ENCODE peak calls at places on chromosomes 12 and 14, in four cellular contexts. One of them, this sample, is unnamed.
A peak's percentile ranks its signal among the peaks of the same experiment; 100 is the strongest.

GRCh38 chr12:11717533-11717961 is 68.1 kb downstream of the ETV6 start:
- DNase-seq in H1: no peak
- DNase-seq in K562: no peak
- DNase-seq in GM12878: peak; percentile 75
- DNase-seq in this sample: peak; percentile 65

GRCh38 chr12:128938886-128939285 is 85.6 kb downstream of the GLT1D1 start:
- DNase-seq in K562: no peak
- DNase-seq in GM12878: no peak
- DNase-seq in H1: no peak
- DNase-seq in this sample: peak; percentile 10

GRCh38 chr14:53389207-53389606 is 236.1 kb upstream of the DDHD1 start:
- DNase-seq in GM12878: no peak
- DNase-seq in K562: no peak
- DNase-seq in H1: no peak
- DNase-seq in this sample: no peak

GRCh38 chr14:62914025-62914424 is 131.2 kb downstream of the KCNH5 start:
- DNase-seq in H1: no peak
- DNase-seq in K562: no peak
- DNase-seq in GM12878: no peak
- DNase-seq in this sample: no peak

GRCh38 chr12:27779837-27780611 is at the start of the genes KLHL42 and MANSC4:
- DNase-seq in H1: no peak
- DNase-seq in K562: peak; percentile 71
- DNase-seq in GM12878: no peak
- DNase-seq in this sample: peak; percentile 30

GRCh38 chr12:110863161-110863560 is 16.4 kb downstream of the CCDC63 start:
- DNase-seq in K562: no peak
- DNase-seq in GM12878: no peak
- DNase-seq in H1: no peak
- DNase-seq in this sample: no peak

GRCh38 chr14:86675059-86675458 is 1145.1 kb downstream of the FLRT2 start:
- DNase-seq in K562: no peak
- DNase-seq in GM12878: no peak
- DNase-seq in H1: no peak
- DNase-seq in this sample: no peak

GRCh38 chr12:48980953-48981756 is 3.0 kb downstream of the WNT1 start:
- DNase-seq in GM12878: no peak
- DNase-seq in K562: no peak
- DNase-seq in H1: no peak
- DNase-seq in this sample: no peak

GRCh38 chr14:67562025-67562775 is 29.1 kb downstream of the PLEKHH1 start:
- DNase-seq in H1: no peak
- DNase-seq in GM12878: no peak
- DNase-seq in K562: no peak
- DNase-seq in this sample: no peak

GRCh38 chr12:90729741-90730140 is 225.2 kb downstream of the CCER1 start:
- DNase-seq in K562: no peak
- DNase-seq in H1: no peak
- DNase-seq in GM12878: no peak
- DNase-seq in this sample: no peak

GRCh38 chr12:53220857-53221202 is 11.2 kb downstream of the RARG start:
- DNase-seq in H1: no peak
- DNase-seq in K562: peak; percentile 96
- DNase-seq in GM12878: peak; percentile 69
- DNase-seq in this sample: peak; percentile 81

DNA sequence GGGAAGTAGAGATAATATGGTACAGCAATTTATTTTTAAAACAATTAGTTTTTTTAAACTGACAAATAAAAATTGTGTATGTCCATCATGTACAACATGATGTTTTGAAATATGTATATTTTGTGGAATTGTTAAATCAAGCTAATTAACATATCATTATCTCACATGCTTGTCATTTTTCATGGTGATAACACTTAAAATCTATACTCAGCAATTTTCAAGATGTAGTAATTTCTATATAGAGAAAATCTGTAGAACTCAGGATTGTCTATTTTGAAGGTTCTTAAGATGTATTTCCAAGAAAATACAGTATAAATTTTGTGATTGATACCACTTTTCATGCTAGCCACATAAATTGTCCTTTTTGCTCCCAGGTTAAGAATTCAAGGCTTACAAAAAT is 247.1 kb downstream of the FBXL14 start:
- DNase-seq in K562: no peak
- DNase-seq in H1: no peak
- DNase-seq in GM12878: no peak
- DNase-seq in this sample: no peak
- TF ChIP-seq BRCA1 in K562: no peak
- TF ChIP-seq BRCA1 in H1: no peak
- TF ChIP-seq BRCA1 in GM12878: no peak
- TF ChIP-seq BRCA1 in this sample: no peak

GRCh38 chr12:119992129-119992705 is 3.2 kb downstream of the BICDL1 start:
- DNase-seq in K562: no peak
- DNase-seq in GM12878: no peak
- DNase-seq in H1: no peak
- DNase-seq in this sample: no peak

GRCh38 chr12:119988788-119989618 is at the start of gene BICDL1:
- DNase-seq in K562: peak; percentile 96
- DNase-seq in H1: peak; percentile 93
- DNase-seq in GM12878: peak; percentile 69
- DNase-seq in this sample: peak; percentile 67

GRCh38 chr12:119990382-119990874 is 1.4 kb downstream of the BICDL1 start:
- DNase-seq in K562: no peak
- DNase-seq in H1: no peak
- DNase-seq in GM12878: no peak
- DNase-seq in this sample: no peak

GRCh38 chr12:119989619-119990381 is 764 bp downstream of the BICDL1 start:
- DNase-seq in K562: peak; percentile 83
- DNase-seq in GM12878: no peak
- DNase-seq in H1: peak; percentile 9
- DNase-seq in this sample: peak; percentile 41

DNA sequence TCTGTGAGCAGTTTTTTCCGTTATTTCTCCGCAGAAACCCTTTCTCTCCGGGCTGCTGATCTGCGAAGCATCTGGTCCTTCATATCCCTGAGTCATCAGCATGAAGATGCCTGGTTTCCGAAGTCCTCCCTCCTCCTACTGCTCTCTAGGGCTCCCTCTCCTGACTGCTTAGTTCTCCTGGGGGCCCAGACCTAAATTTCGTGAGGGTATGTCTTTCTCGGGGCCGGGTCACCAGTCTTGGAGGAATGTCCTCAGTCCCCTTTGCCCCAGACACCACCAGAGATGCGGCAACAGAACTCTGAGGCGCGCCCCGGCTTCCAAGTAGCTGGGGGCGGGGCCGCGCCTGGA is 622 bp upstream of the BICDL1 start:
- DNase-seq in GM12878: no peak
- DNase-seq in K562: no peak
- DNase-seq in H1: no peak
- DNase-seq in this sample: no peak
- TF ChIP-seq BRCA1 in GM12878: no peak
- TF ChIP-seq BRCA1 in K562: no peak
- TF ChIP-seq BRCA1 in H1: no peak
- TF ChIP-seq BRCA1 in this sample: no peak

GRCh38 chr14:55053500-55053899 is 2.1 kb downstream of the MAPK1IP1L start:
- DNase-seq in GM12878: no peak
- DNase-seq in H1: no peak
- DNase-seq in K562: no peak
- DNase-seq in this sample: no peak

GRCh38 chr14:55052259-55052930 is 948 bp downstream of the MAPK1IP1L start:
- DNase-seq in GM12878: no peak
- DNase-seq in K562: no peak
- DNase-seq in H1: no peak
- DNase-seq in this sample: no peak

GRCh38 chr14:55051165-55051425 is 352 bp upstream of the MAPK1IP1L start:
- DNase-seq in K562: no peak
- DNase-seq in H1: no peak
- DNase-seq in GM12878: no peak
- DNase-seq in this sample: no peak

GRCh38 chr14:55053018-55053417 is 1.6 kb downstream of the MAPK1IP1L start:
- DNase-seq in K562: no peak
- DNase-seq in GM12878: no peak
- DNase-seq in H1: no peak
- DNase-seq in this sample: no peak

DNA sequence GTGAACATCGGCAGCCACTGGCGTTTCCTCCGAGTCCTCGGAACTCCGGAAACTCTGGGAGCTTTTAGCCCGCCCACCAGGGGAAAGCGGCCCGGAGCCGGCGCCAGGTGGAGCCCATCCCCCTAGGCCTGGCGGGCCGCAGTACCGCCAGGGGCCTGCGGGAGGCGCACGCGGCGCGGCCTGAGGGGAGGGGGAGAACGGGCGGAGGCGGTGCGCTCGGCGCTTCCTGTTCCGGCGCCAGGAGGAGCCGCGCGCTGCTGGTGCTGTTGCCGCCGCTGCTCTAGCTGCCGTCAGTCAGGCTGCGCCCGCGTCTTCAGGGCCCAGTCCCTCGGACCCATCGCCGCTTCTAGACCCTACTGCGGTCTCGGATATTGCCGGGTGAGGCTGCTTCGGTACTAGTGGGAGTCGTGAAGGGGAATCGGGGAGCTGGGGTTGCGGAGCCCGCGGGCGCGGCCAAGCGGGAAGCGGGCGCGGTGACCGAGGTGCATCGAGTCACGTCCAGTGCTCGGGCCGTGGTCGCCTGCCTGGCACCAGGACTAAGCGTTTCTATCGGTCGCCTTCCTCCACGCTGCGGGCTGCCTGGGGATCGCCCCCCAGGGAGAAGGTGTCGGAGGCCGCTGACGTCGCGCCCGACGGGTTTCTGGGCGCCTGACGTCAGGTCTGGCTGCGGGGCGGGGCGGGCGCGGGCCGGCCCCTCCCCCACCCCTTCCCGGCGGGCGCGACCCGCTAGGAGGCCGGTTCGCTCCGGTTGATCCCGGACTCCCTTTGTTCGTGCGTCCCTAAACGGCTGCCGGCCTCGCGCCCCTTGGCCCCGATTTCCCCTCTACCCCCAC is at the start of gene MAPK1IP1L:
- DNase-seq in GM12878: peak; percentile 63
- DNase-seq in K562: peak; percentile 89
- DNase-seq in H1: peak; percentile 79
- DNase-seq in this sample: peak; percentile 82
- TF ChIP-seq BRCA1 in GM12878: peak; percentile 12
- TF ChIP-seq BRCA1 in K562: no peak
- TF ChIP-seq BRCA1 in H1: no peak
- TF ChIP-seq BRCA1 in this sample: no peak

GRCh38 chr12:84785281-84785680 is 127.3 kb downstream of the SLC6A15 start:
- DNase-seq in K562: no peak
- DNase-seq in GM12878: no peak
- DNase-seq in H1: no peak
- DNase-seq in this sample: no peak

GRCh38 chr12:84787253-84787652 is 125.3 kb downstream of the SLC6A15 start:
- DNase-seq in GM12878: no peak
- DNase-seq in K562: no peak
- DNase-seq in H1: no peak
- DNase-seq in this sample: no peak

GRCh38 chr12:84789184-84789583 is 123.4 kb downstream of the SLC6A15 start:
- DNase-seq in GM12878: no peak
- DNase-seq in H1: no peak
- DNase-seq in K562: no peak
- DNase-seq in this sample: no peak

GRCh38 chr12:84786622-84787021 is 126.0 kb downstream of the SLC6A15 start:
- DNase-seq in K562: no peak
- DNase-seq in GM12878: no peak
- DNase-seq in H1: no peak
- DNase-seq in this sample: no peak

DNA sequence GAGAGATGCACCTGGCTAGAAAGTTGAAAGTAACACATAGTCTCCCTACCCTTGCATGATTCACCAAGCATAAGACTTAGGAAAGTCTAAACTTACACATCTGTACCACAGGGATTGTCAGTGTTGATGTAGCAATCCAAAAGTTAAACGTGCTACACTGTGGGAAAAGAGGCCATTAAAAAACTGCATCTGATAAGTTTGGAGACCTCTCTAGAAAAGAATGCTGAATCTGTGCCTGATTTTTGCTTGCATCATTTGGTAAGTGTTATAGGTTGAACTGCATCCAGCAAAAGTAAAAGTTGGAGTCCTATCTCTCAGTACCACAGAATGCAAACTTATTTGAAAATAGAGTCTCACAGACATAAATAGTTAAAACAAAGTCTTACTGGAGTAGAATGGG is 126.6 kb downstream of the SLC6A15 start:
- DNase-seq in GM12878: no peak
- DNase-seq in H1: no peak
- DNase-seq in K562: no peak
- DNase-seq in this sample: no peak
- TF ChIP-seq BRCA1 in GM12878: no peak
- TF ChIP-seq BRCA1 in H1: no peak
- TF ChIP-seq BRCA1 in K562: no peak
- TF ChIP-seq BRCA1 in this sample: no peak

GRCh38 chr12:17344649-17345048 is 738.7 kb upstream of the LMO3 start:
- DNase-seq in H1: no peak
- DNase-seq in K562: no peak
- DNase-seq in GM12878: no peak
- DNase-seq in this sample: no peak
- TF ChIP-seq BRCA1 in H1: no peak
- TF ChIP-seq BRCA1 in K562: no peak
- TF ChIP-seq BRCA1 in GM12878: no peak
- TF ChIP-seq BRCA1 in this sample: no peak

This sample was measured in HepG2.